ENCODE peak calls at places on chromosomes 7 and 10, in nine cellular contexts. Q, Z, X, E, I, Y, T, V and G are unnamed samples.

GRCh38 chr10:5608608-5609270 is 57.7 kb downstream of the ASB13 start:
- DNase-seq in X (no peak), E (no peak), Z (no peak), T (no peak), I (no peak), Y (no peak), Q (no peak), V (no peak), G (no peak)

GRCh38 chr10:37654466-37654865 is 202.9 kb downstream of the ZNF248 start:
- DNase-seq in Z (no peak), T (no peak), E (no peak), Q (no peak), I (no peak), X (no peak), V (no peak), Y (no peak), G (no peak)

GRCh38 chr10:7756360-7756992 is 31.3 kb downstream of the KIN start:
- DNase-seq in E (no peak), I (no peak), V (peak; percentile 39), T (peak; percentile 51), X (no peak), Y (peak; percentile 14), Z (peak; percentile 11), Q (no peak), G (no peak)

GRCh38 chr10:50636576-50636975 is 12.8 kb upstream of the SGMS1 start:
- DNase-seq in Q (no peak), Z (no peak), E (no peak), V (no peak), Y (no peak), I (no peak), X (no peak), T (no peak), G (no peak)

GRCh38 chr10:91613411-91614253 is 19.2 kb downstream of the PPP1R3C start:
- DNase-seq in V (no peak), T (peak; percentile 96), X (no peak), Y (peak; percentile 90), I (no peak), E (no peak), Z (no peak), Q (no peak), G (peak; percentile 84)

GRCh38 chr7:54846272-54846671 is 87.3 kb upstream of the SEC61G start:
- DNase-seq in X (no peak), Y (peak; percentile 30), E (no peak), Q (no peak), V (no peak), I (no peak), T (peak; percentile 69), Z (no peak), G (no peak)

GRCh38 chr10:73251683-73252444 is 580 bp downstream of the MRPS16 start:
- DNase-seq in E (no peak), X (no peak), V (peak; percentile 21), Q (no peak), T (peak; percentile 29), Y (no peak), Z (no peak), I (no peak), G (no peak)

GRCh38 chr10:2214805-2215204 is 477.5 kb upstream of the ADARB2 start:
- DNase-seq in Q (no peak), T (no peak), I (no peak), Y (peak; percentile 66), Z (no peak), V (no peak), X (no peak), E (no peak), G (no peak)

GRCh38 chr10:58217612-58218011 is 50.1 kb downstream of the IPMK start:
- DNase-seq in Z (no peak), X (no peak), Y (peak; percentile 25), I (no peak), Q (no peak), V (no peak), E (no peak), T (peak; percentile 27), G (no peak)

GRCh38 chr7:91285966-91286365 is 21.7 kb downstream of the FZD1 start:
- DNase-seq in Y (no peak), E (no peak), Q (no peak), I (no peak), V (no peak), Z (no peak), X (no peak), T (peak; percentile 29), G (no peak)

GRCh38 chr7:91286432-91286831 is 22.2 kb downstream of the FZD1 start:
- DNase-seq in Y (no peak), I (no peak), T (no peak), X (no peak), Z (no peak), V (peak; percentile 52), Q (no peak), E (no peak), G (no peak)

GRCh38 chr7:91289633-91290260 is 25.5 kb downstream of the FZD1 start:
- DNase-seq in T (no peak), Y (peak; percentile 12), E (no peak), Z (no peak), I (no peak), X (no peak), Q (no peak), V (no peak), G (no peak)

GRCh38 chr7:91288208-91288824 is 24.1 kb downstream of the FZD1 start:
- DNase-seq in Q (no peak), T (peak; percentile 51), E (no peak), X (peak; percentile 48), Y (peak; percentile 12), I (no peak), Z (peak; percentile 35), V (peak; percentile 70), G (no peak)

GRCh38 chr7:91287685-91288084 is 23.5 kb downstream of the FZD1 start:
- DNase-seq in Z (no peak), V (no peak), X (no peak), E (no peak), I (no peak), Y (no peak), T (no peak), Q (no peak), G (no peak)
- TF ChIP-seq CTCF in Z (no peak), V (no peak), X (no peak), E (no peak), I (no peak), Y (peak; percentile 16), T (peak; percentile 15), Q (no peak), G (peak; percentile 35)

GRCh38 chr10:31927597-31928530 is 767 bp downstream of the ARHGAP12 start:
- DNase-seq in Q (peak; percentile 81), T (peak; percentile 55), V (peak; percentile 85), E (peak; percentile 49), I (no peak), Z (peak; percentile 38), Y (peak; percentile 52), X (peak; percentile 56), G (no peak)
- TF ChIP-seq CTCF in Q (peak; percentile 30), T (peak; percentile 59), V (peak; percentile 58), E (peak; percentile 52), I (no peak), Z (no peak), Y (peak; percentile 53), X (no peak), G (peak; percentile 31)

DNA sequence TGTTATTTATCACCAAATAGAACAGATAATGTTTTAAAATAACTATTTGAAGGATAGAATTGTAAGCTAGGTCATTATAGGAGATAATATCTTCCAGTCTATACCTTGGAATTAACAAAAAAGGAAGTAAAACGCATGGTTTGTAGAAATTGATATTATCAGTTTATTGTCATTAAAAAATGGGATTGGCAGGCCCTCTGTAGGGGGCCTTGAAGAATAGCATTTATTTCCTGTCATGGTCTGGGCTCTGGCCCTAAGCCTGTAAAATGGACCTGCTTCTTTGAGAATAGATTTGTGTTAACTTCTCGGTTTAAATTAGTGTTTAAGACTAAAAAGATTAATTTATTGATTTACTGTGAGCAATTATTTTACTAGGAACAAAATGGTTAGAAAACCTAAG is 197.6 kb upstream of the FOXP2 start:
- DNase-seq in X (no peak), Z (no peak), V (no peak), Q (no peak), Y (no peak), I (no peak), T (no peak), E (no peak), G (no peak)
- TF ChIP-seq CTCF in X (no peak), Z (no peak), V (no peak), Q (no peak), Y (peak; percentile 39), I (no peak), T (no peak), E (no peak), G (peak; percentile 11)

DNA sequence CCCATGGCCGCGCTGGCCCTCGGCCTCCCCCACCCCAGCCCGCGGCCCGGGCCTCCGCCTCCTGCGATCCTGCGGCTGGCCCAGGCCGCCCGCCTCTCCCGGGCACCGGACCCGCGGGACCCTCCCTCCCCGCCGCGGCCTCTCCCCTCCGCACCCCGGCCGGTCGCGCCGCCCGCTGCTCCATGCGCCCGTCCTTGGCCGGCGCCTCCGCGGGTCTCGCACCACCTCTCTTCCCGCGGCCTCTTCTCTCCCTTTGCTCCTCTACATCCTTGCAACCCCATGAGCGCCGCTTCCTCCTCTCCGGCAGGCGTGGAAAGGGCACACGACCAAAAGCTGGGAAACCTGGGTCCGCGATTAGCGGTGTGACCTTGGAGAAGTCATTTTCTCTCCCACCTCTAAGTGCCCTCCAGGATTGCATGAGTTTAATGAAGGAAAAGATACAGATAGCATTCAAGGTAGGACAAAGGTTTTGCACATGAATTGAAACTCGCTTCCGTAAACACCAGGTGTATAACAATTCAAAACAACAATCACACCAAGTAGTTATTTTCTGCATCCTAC is 449 bp upstream of the SRPK2 start:
- DNase-seq in Y (peak; percentile 50), I (no peak), V (peak; percentile 73), Q (peak; percentile 76), Z (peak; percentile 46), X (peak; percentile 46), E (no peak), T (peak; percentile 61), G (no peak)
- TF ChIP-seq CTCF in Y (no peak), I (no peak), V (no peak), Q (no peak), Z (no peak), X (no peak), E (peak; percentile 18), T (peak; percentile 13), G (no peak)

DNA sequence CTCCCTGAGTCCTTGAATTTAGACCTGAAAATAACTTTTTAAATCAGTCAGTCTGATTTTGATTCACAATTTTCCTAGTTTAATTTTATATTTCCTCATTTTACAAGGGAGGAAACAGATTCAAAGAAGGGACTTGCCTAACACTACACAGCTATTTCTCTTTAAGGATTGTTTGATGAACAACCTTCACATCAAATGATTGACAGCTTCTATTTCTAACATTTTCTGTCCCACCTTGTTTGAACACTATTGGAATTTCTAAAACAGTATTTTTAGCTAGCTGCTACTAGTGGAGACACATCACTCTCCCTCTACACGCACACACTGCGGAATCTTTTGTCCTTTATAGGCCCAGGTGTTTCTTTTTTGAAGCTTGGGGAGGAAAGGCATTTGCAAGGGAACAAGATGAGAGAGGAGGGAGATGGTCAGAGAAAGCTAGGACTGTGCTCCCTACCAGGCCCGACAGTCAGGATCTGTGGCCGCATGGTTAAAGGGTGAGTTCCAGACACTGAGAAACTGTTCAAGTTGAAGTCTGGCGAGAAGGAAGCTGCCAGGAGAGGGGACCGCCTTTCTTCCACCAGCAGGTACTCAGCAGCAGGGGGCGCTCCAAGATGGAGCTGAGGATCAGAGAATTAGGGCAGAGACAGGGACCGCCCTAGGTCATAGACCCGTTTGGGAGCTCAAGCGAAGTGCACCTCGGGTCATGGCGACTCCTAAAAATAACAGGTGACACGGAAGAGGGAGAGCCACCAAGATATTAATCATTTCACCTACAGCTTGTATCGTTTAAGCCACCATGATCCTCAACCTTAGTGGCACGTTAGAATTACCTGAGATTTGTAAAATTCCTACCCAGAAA is 49.7 kb downstream of the DNAJC12 start:
- DNase-seq in E (peak; percentile 17), T (peak; percentile 59), I (no peak), X (peak; percentile 56), V (peak; percentile 78), Q (peak; percentile 80), Z (peak; percentile 14), Y (no peak), G (no peak)
- TF ChIP-seq CTCF in E (peak; percentile 68), T (peak; percentile 69), I (no peak), X (peak; percentile 62), V (peak; percentile 75), Q (peak; percentile 55), Z (peak; percentile 53), Y (peak; percentile 35), G (peak; percentile 31)